ENCODE peak calls at places on chromosomes 2 and 18, in nine cellular contexts. K is heart right ventricle; I is GM13976; X is effector memory CD8-positive, alpha-beta T cell; D is neural progenitor cell; H is AG04450; A is anterior cingulate cortex; E is body of pancreas; Z is breast epithelium. V is an unnamed sample.

GRCh38 chr18:61609131-61609530 is 275.9 kb downstream of the CDH20 start:
- DNase-seq in K (no peak), I (no peak), X (no peak), D (no peak), H (no peak), A (no peak), E (no peak), Z (no peak), V (no peak)

GRCh38 chr2:55051026-55051866 is 995 bp upstream of the RTN4 start:
- DNase-seq in K (peak; percentile 63), I (no peak), X (no peak), D (peak; percentile 67), H (peak; percentile 99), A (no peak), E (peak; percentile 64), Z (peak; percentile 75), V (peak; percentile 46)

GRCh38 chr2:191059308-191059707 is 45.3 kb upstream of the STAT1 start:
- DNase-seq in K (no peak), I (no peak), X (no peak), D (no peak), H (no peak), A (no peak), E (no peak), Z (no peak), V (no peak)

GRCh38 chr2:26541401-26542193 is 63.7 kb upstream of the OTOF start:
- DNase-seq in K (no peak), I (no peak), X (no peak), D (no peak), H (no peak), A (no peak), E (no peak), Z (no peak), V (no peak)

GRCh38 chr2:73272270-73272669 is 12.0 kb downstream of the FBXO41 start:
- DNase-seq in K (no peak), I (no peak), X (no peak), D (peak; percentile 77), H (no peak), A (no peak), E (no peak), Z (no peak), V (no peak)

GRCh38 chr2:37869756-37870155 is 55.3 kb upstream of the RMDN2 start:
- DNase-seq in K (no peak), I (no peak), X (no peak), D (no peak), H (no peak), A (no peak), E (no peak), Z (no peak), V (no peak)

GRCh38 chr18:54127759-54128378 is 96.6 kb downstream of the MBD2 start:
- DNase-seq in K (peak; percentile 18), I (peak; percentile 38), X (no peak), D (peak; percentile 78), H (peak; percentile 8), A (peak; percentile 7), E (no peak), Z (no peak), V (no peak)

GRCh38 chr2:120591572-120591971 is 144.1 kb upstream of the GLI2 start:
- DNase-seq in K (no peak), I (no peak), X (no peak), D (no peak), H (no peak), A (no peak), E (no peak), Z (no peak), V (no peak)

GRCh38 chr18:46437019-46437418 is 220.0 kb downstream of the LOXHD1 start:
- DNase-seq in K (no peak), I (no peak), X (no peak), D (no peak), H (no peak), A (no peak), E (no peak), Z (no peak), V (no peak)

GRCh38 chr2:85414761-85415498 is 3.6 kb upstream of the SH2D6 start:
- DNase-seq in K (no peak), I (no peak), X (no peak), D (no peak), H (no peak), A (no peak), E (no peak), Z (no peak), V (no peak)

GRCh38 chr2:168181825-168182224 is 65.6 kb downstream of the STK39 start:
- DNase-seq in K (no peak), I (no peak), X (no peak), D (no peak), H (no peak), A (no peak), E (no peak), Z (no peak), V (no peak)

GRCh38 chr2:12197133-12197532 is 450.7 kb downstream of the LPIN1 start:
- DNase-seq in K (no peak), I (no peak), X (no peak), D (no peak), H (no peak), A (no peak), E (no peak), Z (no peak), V (no peak)

GRCh38 chr2:45750484-45750883 is 99.0 kb downstream of the PRKCE start:
- DNase-seq in K (no peak), I (no peak), X (no peak), D (no peak), H (no peak), A (no peak), E (no peak), Z (no peak), V (no peak)

GRCh38 chr2:183607995-183608394 is 483.8 kb downstream of the NUP35 start:
- DNase-seq in K (no peak), I (no peak), X (no peak), D (no peak), H (no peak), A (no peak), E (no peak), Z (no peak), V (no peak)

GRCh38 chr2:109089602-109090300 is 39.3 kb upstream of the SH3RF3 start:
- DNase-seq in K (no peak), I (no peak), X (no peak), D (no peak), H (no peak), A (no peak), E (no peak), Z (no peak), V (no peak)

GRCh38 chr18:6558770-6559169 is 144.1 kb upstream of the L3MBTL4 start:
- DNase-seq in K (no peak), I (no peak), X (no peak), D (no peak), H (no peak), A (no peak), E (no peak), Z (no peak), V (no peak)

GRCh38 chr2:47459021-47459420 is 56.1 kb downstream of the MSH2 start:
- DNase-seq in K (no peak), I (no peak), X (no peak), D (no peak), H (no peak), A (no peak), E (no peak), Z (no peak), V (no peak)

GRCh38 chr2:172011814-172012580 is 12.2 kb downstream of the METAP1D start:
- DNase-seq in K (no peak), I (peak; percentile 27), X (no peak), D (no peak), H (no peak), A (no peak), E (no peak), Z (no peak), V (no peak)

V was measured in stomach.